ENCODE peak calls at places on chromosomes 12 and 14, in five cellular contexts. W is stomach, N is cardiac muscle cell, M is AG04450, X is gastrocnemius medialis. U is an unnamed sample.

GRCh38 chr12:78703820-78704525 is 160.6 kb upstream of the SYT1 start:
- DNase-seq in X (no peak), W (no peak), M (peak; percentile 48), N (no peak), U (no peak)

GRCh38 chr14:31660191-31660590 is 99.0 kb downstream of the NUBPL start:
- DNase-seq in W (no peak), N (no peak), X (no peak), M (no peak), U (peak; percentile 16)

GRCh38 chr14:106694638-106695393 is 1168.4 kb downstream of the TMEM121 start:
- DNase-seq in N (no peak), W (no peak), M (no peak), X (no peak), U (peak; percentile 80)

GRCh38 chr14:58746261-58746660 is 108.5 kb downstream of the DACT1 start:
- DNase-seq in W (no peak), N (no peak), X (no peak), M (peak; percentile 55), U (no peak)

GRCh38 chr14:104550849-104551728 is 28.5 kb upstream of the C14orf180 start:
- DNase-seq in W (no peak), M (no peak), X (no peak), N (no peak), U (no peak)

GRCh38 chr14:36224176-36224575 is 47.7 kb upstream of the PTCSC3 start:
- DNase-seq in M (no peak), W (no peak), X (no peak), N (no peak), U (no peak)

GRCh38 chr12:31009976-31010375 is 63.7 kb upstream of the DDX11 start:
- DNase-seq in X (no peak), M (no peak), N (no peak), W (no peak), U (no peak)

GRCh38 chr12:111975161-111975931 is 37.6 kb downstream of the TMEM116 start:
- DNase-seq in W (no peak), M (peak; percentile 2), X (no peak), N (no peak), U (no peak)

GRCh38 chr14:68569546-68569908 is 223.3 kb downstream of the ZFP36L1 start:
- DNase-seq in X (no peak), M (no peak), N (no peak), W (no peak), U (no peak)

GRCh38 chr14:74495356-74495755 is 1.8 kb downstream of the ISCA2 start:
- DNase-seq in X (no peak), N (no peak), W (no peak), M (no peak), U (no peak)
- H3K4me3 ChIP-seq in X (no peak overlapping the region), N (no peak overlapping the region), W (no peak overlapping the region), M (no peak overlapping the region), U (no peak overlapping the region)

GRCh38 chr14:85958069-85958468 is 428.1 kb downstream of the FLRT2 start:
- DNase-seq in M (no peak), W (no peak), N (no peak), X (no peak), U (no peak)
- TF ChIP-seq CTCF in M (no peak), W (no peak), N (no peak), X (no peak), U (no peak)

GRCh38 chr12:120228291-120229070 is 27.6 kb upstream of the RPLP0 start:
- DNase-seq in X (peak; percentile 71), W (peak; percentile 90), M (peak; percentile 61), N (peak; percentile 88), U (peak; percentile 87)
- H3K4me3 ChIP-seq in X (peak overlapping the region; percentile 10), W (peak overlapping the region; percentile 12), M (no peak overlapping the region), N (peak overlapping the region; percentile 1), U (no peak overlapping the region)

DNA sequence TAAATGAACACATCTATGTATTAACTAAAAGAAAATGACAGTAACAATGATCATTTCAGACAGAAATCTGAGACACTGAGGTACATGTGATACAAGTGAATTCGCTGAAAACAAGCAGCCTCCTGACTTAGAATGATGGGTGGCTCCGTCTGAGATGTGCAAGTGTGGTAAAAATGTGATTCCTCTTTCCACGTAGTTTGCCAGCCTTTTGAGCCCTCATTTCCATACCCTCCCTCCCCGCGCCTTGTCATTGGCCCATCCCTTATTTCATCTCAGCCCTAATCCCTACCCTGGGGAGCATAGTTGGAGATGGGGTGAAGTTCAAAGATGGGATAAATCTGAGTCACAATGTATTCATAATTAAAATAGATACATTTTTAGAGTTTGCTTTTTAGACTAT is 107.8 kb downstream of the BMP4 start:
- DNase-seq in M (no peak), N (no peak), X (no peak), W (no peak), U (no peak)
- TF ChIP-seq CTCF in M (no peak), N (no peak), X (no peak), W (no peak), U (no peak)

GRCh38 chr14:59918824-59919581 is 941 bp upstream of the LRRC9 start:
- DNase-seq in W (no peak), M (no peak), N (peak; percentile 51), X (no peak), U (peak; percentile 21)
- H3K4me3 ChIP-seq in W (peak overlapping the region; percentile 45), M (peak overlapping the region; percentile 37), N (peak overlapping the region; percentile 56), X (peak overlapping the region; percentile 66), U (peak overlapping the region; percentile 45)

GRCh38 chr12:49223590-49224369 is 34.9 kb upstream of the TUBA1A start:
- DNase-seq in X (no peak), W (no peak), N (no peak), M (no peak), U (no peak)

GRCh38 chr12:49228653-49229052 is 36.2 kb upstream of the TUBA1C start:
- DNase-seq in X (no peak), M (no peak), W (no peak), N (no peak), U (no peak)

GRCh38 chr12:49223122-49223521 is 34.2 kb upstream of the TUBA1A start:
- DNase-seq in W (no peak), M (no peak), X (no peak), N (no peak), U (no peak)

GRCh38 chr12:49227701-49228100 is 37.2 kb upstream of the TUBA1C start:
- DNase-seq in M (no peak), X (no peak), W (no peak), N (no peak), U (no peak)

DNA sequence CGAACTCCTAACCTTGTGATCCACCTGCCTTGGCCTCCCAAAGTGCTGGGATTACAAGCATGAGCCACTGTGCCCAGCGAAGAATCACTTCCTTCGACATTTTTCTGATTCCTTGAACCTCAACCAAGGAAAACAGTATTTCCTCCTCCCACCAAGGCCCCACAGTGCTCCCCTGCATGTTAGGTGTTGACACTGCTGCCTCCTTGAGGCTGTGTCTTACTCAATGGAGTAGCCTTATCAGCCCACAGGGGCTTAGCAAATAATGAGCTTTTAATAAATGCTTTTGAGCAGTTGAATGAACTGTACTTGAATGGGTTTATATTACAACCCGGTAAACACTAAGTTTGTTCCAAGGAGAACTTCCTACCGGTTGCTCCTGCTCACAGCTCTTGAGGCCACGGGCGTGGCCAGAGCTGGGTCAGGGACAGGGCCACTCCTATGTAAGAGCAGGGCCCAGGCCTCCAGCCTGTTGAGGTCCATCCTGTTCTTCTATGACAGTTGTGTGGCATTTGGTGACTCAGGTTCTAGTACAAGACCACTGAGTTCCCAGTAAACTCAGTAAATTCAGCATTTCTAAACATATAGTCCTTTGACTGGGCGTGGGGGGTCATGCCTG is 36.8 kb upstream of the TUBA1A start:
- DNase-seq in X (no peak), N (no peak), M (no peak), W (no peak), U (no peak)
- TF ChIP-seq CTCF in X (no peak), N (peak; percentile 29), M (peak; percentile 25), W (no peak), U (no peak)

U was measured in GM12865.